ENCODE peak calls at places on chromosomes 3 and 15, in five cellular contexts. M, D, X, Q and R are unnamed samples.

GRCh38 chr3:28239108-28239507 is 2.3 kb upstream of the CMC1 start:
- DNase-seq in M (no peak), D (no peak), X (no peak), Q (no peak), R (no peak)

GRCh38 chr3:13650210-13651056 is 101.5 kb downstream of the FBLN2 start:
- DNase-seq in M (no peak), D (peak), X (peak), Q (peak), R (peak)

GRCh38 chr3:158110658-158111018 is 749 bp downstream of the RSRC1 start:
- DNase-seq in M (no peak), D (no peak), X (no peak), Q (no peak), R (no peak)

GRCh38 chr3:15206662-15207576 is 873 bp downstream of the CAPN7 start:
- DNase-seq in M (no peak), D (peak), X (peak), Q (peak), R (peak)

GRCh38 chr15:51450001-51450400 is 108.5 kb downstream of the GLDN start:
- DNase-seq in M (no peak), D (peak), X (no peak), Q (peak), R (no peak)

GRCh38 chr3:184290331-184290730 is 8.7 kb upstream of the PSMD2 start:
- DNase-seq in M (no peak), D (no peak), X (no peak), Q (no peak), R (no peak)

GRCh38 chr3:125280966-125281365 is 68.4 kb upstream of the SLC12A8 start:
- DNase-seq in M (no peak), D (no peak), X (peak), Q (peak), R (no peak)

GRCh38 chr3:132659370-132660055 is at the start of gene ACAD11:
- DNase-seq in M (peak), D (peak), X (peak), Q (peak), R (peak)

GRCh38 chr3:194879991-194880939 is 194.6 kb downstream of the FAM43A start:
- DNase-seq in M (no peak), D (no peak), X (peak), Q (no peak), R (peak)

GRCh38 chr3:121894191-121894990 is at the start of gene SLC15A2:
- DNase-seq in M (no peak), D (no peak), X (no peak), Q (no peak), R (no peak)

GRCh38 chr3:174532776-174533175 is 326.4 kb upstream of the NAALADL2 start:
- DNase-seq in M (no peak), D (no peak), X (no peak), Q (no peak), R (no peak)

GRCh38 chr15:80059786-80060489 is 462 bp downstream of the ZFAND6 start:
- DNase-seq in M (no peak), D (peak), X (peak), Q (peak), R (peak)

GRCh38 chr3:126441256-126441880 is 34.3 kb downstream of the ZXDC start:
- DNase-seq in M (no peak), D (no peak), X (no peak), Q (no peak), R (no peak)

GRCh38 chr15:74725241-74725774 is at the start of gene CYP1A1:
- DNase-seq in M (no peak), D (no peak), X (no peak), Q (no peak), R (peak)

GRCh38 chr3:171228228-171228627 is 201.7 kb upstream of the SLC2A2 start:
- DNase-seq in M (no peak), D (no peak), X (no peak), Q (peak), R (no peak)

GRCh38 chr15:61364871-61365270 is 135.8 kb upstream of the RORA start:
- DNase-seq in M (no peak), D (no peak), X (no peak), Q (peak), R (no peak)

GRCh38 chr15:45457641-45458539 is 64.7 kb downstream of the SLC30A4 start:
- DNase-seq in M (peak), D (peak), X (peak), Q (peak), R (peak)

GRCh38 chr15:34708422-34708821 is 46.4 kb downstream of the GJD2 start:
- DNase-seq in M (no peak), D (peak), X (peak), Q (peak), R (peak)
- TF ChIP-seq SMC3 in M (peak), D (peak), X (peak), Q (peak), R (peak)

GRCh38 chr15:90381515-90381914 is 6.5 kb upstream of the IQGAP1 start:
- DNase-seq in M (no peak), D (no peak), X (no peak), Q (no peak), R (no peak)

GRCh38 chr15:90375071-90375470 is 13.0 kb upstream of the IQGAP1 start:
- DNase-seq in M (no peak), D (no peak), X (no peak), Q (no peak), R (no peak)

GRCh38 chr15:90379263-90379662 is 8.8 kb upstream of the IQGAP1 start:
- DNase-seq in M (no peak), D (no peak), X (no peak), Q (no peak), R (no peak)

GRCh38 chr15:90382305-90382704 is 5.7 kb upstream of the IQGAP1 start:
- DNase-seq in M (no peak), D (no peak), X (no peak), Q (no peak), R (no peak)

DNA sequence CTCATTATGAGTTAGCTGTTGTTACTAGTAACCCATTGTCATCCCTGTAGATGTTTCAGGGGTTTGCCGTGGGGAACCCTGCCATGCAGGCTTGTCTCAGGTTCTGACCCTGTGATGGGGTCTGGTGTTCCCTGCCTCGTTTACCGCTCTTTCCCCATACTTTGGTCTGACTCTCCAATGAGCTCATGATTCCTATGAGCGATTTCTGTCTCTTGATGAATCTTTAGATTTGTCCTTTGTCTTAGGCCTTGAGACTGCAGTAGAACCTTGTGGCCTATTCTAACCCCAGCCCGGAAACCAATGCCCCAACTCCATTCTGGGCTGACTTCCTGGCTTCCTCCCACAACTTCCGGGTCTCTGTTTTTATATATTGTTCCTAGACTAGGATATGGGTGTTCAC is 11.3 kb upstream of the IQGAP1 start:
- DNase-seq in M (no peak), D (no peak), X (no peak), Q (no peak), R (no peak)
- TF ChIP-seq SMC3 in M (no peak), D (no peak), X (no peak), Q (no peak), R (no peak)

GRCh38 chr15:40821195-40821594 is 7.3 kb downstream of the PPP1R14D start:
- DNase-seq in M (no peak), D (no peak), X (no peak), Q (no peak), R (no peak)
- TF ChIP-seq SMC3 in M (no peak), D (no peak), X (no peak), Q (no peak), R (no peak)

GRCh38 chr3:196517919-196518318 is 2.8 kb upstream of the SMCO1 start:
- DNase-seq in M (no peak), D (no peak), X (no peak), Q (no peak), R (no peak)
- TF ChIP-seq SMC3 in M (no peak), D (no peak), X (no peak), Q (no peak), R (no peak)

DNA sequence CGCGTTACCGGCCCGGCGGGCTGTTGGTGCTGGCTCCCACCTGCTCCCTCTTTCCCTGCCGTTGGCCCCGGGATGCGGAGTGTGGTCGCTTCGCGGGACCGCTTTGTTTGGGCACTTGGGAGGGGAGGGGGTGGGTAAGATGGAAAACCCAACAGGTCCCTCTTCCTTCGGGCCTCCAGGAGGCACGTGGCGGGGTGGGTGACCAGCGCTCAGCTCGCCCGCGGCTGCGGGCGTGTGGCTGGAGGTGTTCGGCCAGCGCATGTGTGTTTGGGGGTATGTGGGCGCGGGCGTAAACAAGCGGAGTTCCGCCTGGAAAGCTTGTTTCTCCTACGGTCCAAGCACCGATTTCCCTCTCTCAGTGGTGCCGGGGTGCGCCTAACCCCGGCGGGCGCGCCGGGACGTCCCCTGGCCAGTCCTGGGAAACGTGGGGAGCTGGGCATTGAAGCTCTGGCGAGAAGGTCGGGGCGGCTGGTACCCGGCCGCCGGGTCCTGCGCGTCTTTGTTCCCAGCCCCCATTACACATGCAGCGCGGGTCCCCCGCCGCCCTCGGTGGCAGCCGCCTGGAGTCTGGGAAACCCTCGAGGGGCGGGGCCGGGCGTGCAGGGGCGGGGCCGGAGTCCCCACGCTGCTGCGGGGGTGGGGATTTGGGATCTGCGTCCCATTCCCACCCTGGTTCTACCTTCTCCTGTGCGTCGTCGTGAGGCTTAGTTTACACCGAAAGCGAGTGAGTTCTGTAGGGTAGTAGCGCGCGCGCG is 1.4 kb downstream of the ACVR2B start:
- DNase-seq in M (no peak), D (peak), X (peak), Q (peak), R (peak)
- TF ChIP-seq SMC3 in M (no peak), D (no peak), X (no peak), Q (no peak), R (no peak)

GRCh38 chr3:45606991-45607712 is 12.6 kb downstream of the LIMD1 start:
- DNase-seq in M (no peak), D (no peak), X (peak), Q (no peak), R (no peak)
- TF ChIP-seq SMC3 in M (no peak), D (no peak), X (no peak), Q (no peak), R (no peak)

GRCh38 chr15:79007066-79007465 is 62.2 kb upstream of the CTSH start:
- DNase-seq in M (peak), D (peak), X (peak), Q (peak), R (peak)
- TF ChIP-seq SMC3 in M (peak), D (peak), X (peak), Q (peak), R (no peak)

DNA sequence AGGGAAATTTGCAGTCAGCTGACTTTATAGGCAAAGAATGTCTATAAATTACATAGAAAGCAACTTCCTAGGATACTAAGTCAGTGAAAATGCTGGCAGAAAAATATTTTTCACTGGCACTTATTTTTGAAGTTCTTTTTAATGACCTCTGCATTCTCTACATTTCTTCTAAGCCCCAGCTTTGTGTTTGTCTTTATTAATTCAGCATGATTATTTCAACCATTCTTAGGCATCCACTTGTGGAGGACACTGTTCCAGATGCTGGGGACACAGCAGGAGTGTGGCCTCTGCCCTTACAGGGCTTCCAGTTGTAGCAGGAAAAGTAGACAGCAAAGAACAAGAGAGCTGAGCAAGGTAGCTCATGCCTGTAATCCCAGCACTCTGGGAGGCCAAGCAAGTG is 15.0 kb downstream of the LRRK1 start:
- DNase-seq in M (no peak), D (no peak), X (no peak), Q (no peak), R (no peak)
- TF ChIP-seq SMC3 in M (no peak), D (no peak), X (no peak), Q (no peak), R (no peak)